ENCODE peak calls at places on chromosomes 12 and 14, in four cellular contexts. Y is thoracic aorta; T is ovary; I is CD4-positive, alpha-beta T cell. Q is an unnamed sample.

GRCh38 chr14:22830329-22831010 is 783 bp downstream of the MRPL52 start:
- DNase-seq in I (no peak), T (no peak), Y (no peak), Q (no peak)

GRCh38 chr14:96584199-96584906 is 82.2 kb downstream of the PAPOLA start:
- DNase-seq in I (no peak), T (no peak), Y (no peak), Q (peak)

GRCh38 chr12:111598637-111599458 is at the start of gene ATXN2:
- DNase-seq in T (peak), I (peak), Y (peak), Q (peak)

GRCh38 chr12:124869011-124869665 is 5.5 kb upstream of the SCARB1 start:
- DNase-seq in Y (no peak), T (no peak), I (no peak), Q (no peak)

GRCh38 chr12:54036620-54037359 is 3.9 kb downstream of the HOXC5 start:
- DNase-seq in Y (no peak), T (peak), I (no peak), Q (no peak)

GRCh38 chr12:32558941-32559340 is 120.2 kb upstream of the DNM1L start:
- DNase-seq in Y (no peak), T (no peak), I (no peak), Q (peak)

GRCh38 chr12:123264642-123265041 is 7.0 kb downstream of the CDK2AP1 start:
- DNase-seq in I (no peak), T (peak), Y (no peak), Q (peak)

GRCh38 chr14:73457935-73458218 is 469 bp downstream of the NUMB start:
- DNase-seq in I (no peak), T (peak), Y (no peak), Q (no peak)

GRCh38 chr12:111387747-111388365 is 17.9 kb upstream of the SH2B3 start:
- DNase-seq in I (no peak), T (no peak), Y (no peak), Q (no peak)

GRCh38 chr14:91225025-91225424 is 19.5 kb downstream of the GPR68 start:
- DNase-seq in Y (no peak), T (no peak), I (no peak), Q (no peak)

GRCh38 chr12:30320561-30320960 is 375.1 kb downstream of the IPO8 start:
- DNase-seq in Y (no peak), I (no peak), T (no peak), Q (no peak)

DNA sequence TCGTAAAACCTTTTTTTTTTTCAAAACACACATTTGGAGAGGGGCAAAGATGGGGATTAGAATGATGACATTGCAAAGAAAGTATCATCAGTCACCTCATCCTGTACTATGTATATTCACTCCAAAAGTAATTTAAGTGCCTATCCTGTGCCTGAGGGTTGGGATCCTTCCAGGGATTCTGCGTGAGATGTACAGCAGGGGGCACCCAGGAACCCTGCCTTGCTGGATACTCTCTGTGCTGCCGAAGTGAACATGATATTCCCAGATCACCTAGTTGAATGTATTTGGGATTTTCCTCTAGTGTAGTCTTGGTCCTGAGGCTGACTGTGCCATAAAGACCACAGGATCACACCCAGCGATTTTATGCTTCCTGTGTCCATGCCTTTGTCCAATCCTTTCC is 372.7 kb downstream of the IPO8 start:
- DNase-seq in I (no peak), T (no peak), Y (no peak), Q (no peak)
- TF ChIP-seq CTCF in I (no peak), T (no peak), Y (no peak), Q (no peak)

DNA sequence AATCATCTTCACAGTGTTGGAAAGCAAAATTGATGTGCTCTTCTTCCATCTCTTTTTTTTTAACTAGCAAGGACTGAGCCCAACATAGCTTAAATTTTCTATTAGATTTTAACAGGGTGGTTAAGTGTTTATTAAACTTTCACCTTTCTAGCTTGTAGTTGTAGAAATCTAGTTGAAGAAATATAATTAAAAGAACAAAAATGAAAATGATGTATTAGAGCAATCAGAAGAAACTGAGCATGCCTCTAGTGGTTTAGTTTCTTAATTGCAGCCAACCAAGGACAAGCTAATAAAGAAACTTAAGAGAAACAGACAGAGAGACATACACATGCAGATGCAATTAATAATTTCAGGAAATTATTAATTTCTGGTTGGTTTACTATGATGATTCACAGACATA is 673.0 kb upstream of the LMO3 start:
- DNase-seq in T (no peak), I (no peak), Y (no peak), Q (no peak)
- TF ChIP-seq CTCF in T (no peak), I (no peak), Y (no peak), Q (no peak)

GRCh38 chr14:59631237-59631636 is 54.6 kb upstream of the CCDC175 start:
- DNase-seq in T (no peak), I (no peak), Y (no peak), Q (no peak)
- TF ChIP-seq CTCF in T (no peak), I (no peak), Y (no peak), Q (no peak)

GRCh38 chr14:99440278-99440677 is 40.4 kb downstream of the SETD3 start:
- DNase-seq in Y (no peak), I (no peak), T (no peak), Q (no peak)
- TF ChIP-seq CTCF in Y (no peak), I (no peak), T (no peak), Q (no peak)

GRCh38 chr12:120194534-120195395 is at the start of gene GCN1:
- DNase-seq in I (peak), T (peak), Y (peak), Q (peak)
- TF ChIP-seq CTCF in I (no peak), T (no peak), Y (no peak), Q (no peak)